ENCODE peak calls at places on chromosome 22, in ten cellular contexts. K, V, H, U, O, T, Q, W, D and L are unnamed samples.

GRCh38 chr22:31748490-31748889 is 1.4 kb downstream of the PRR14L start:
- DNase-seq in V (no peak), O (no peak), H (no peak), D (no peak), U (peak; percentile 38), T (no peak), Q (no peak), W (peak; percentile 32), K (no peak), L (no peak)

GRCh38 chr22:27099896-27100295 is 442.5 kb downstream of the MIAT start:
- DNase-seq in T (no peak), H (no peak), V (no peak), K (no peak), O (no peak), Q (no peak), D (no peak), U (no peak), W (peak; percentile 67), L (no peak)

GRCh38 chr22:30485362-30485988 is 13.7 kb upstream of the SEC14L3 start:
- DNase-seq in U (peak; percentile 65), V (peak; percentile 91), K (peak; percentile 75), T (peak; percentile 48), O (peak; percentile 33), Q (peak; percentile 82), D (peak; percentile 65), W (peak; percentile 76), H (peak; percentile 68), L (peak; percentile 11)

GRCh38 chr22:31892080-31892433 is 52.3 kb upstream of the YWHAH start:
- DNase-seq in Q (no peak), W (no peak), T (no peak), V (no peak), U (no peak), O (no peak), K (no peak), H (no peak), D (no peak), L (no peak)

GRCh38 chr22:25628494-25628893 is 64.0 kb downstream of the GRK3 start:
- DNase-seq in D (no peak), H (no peak), K (no peak), W (no peak), V (no peak), O (no peak), Q (no peak), T (no peak), U (no peak), L (no peak)

GRCh38 chr22:47787501-47788227 is 1025.2 kb downstream of the TBC1D22A start:
- DNase-seq in H (no peak), T (no peak), O (no peak), K (no peak), D (no peak), U (no peak), V (peak; percentile 13), W (no peak), Q (no peak), L (no peak)

GRCh38 chr22:42869463-42869862 is 12.4 kb upstream of the ARFGAP3 start:
- DNase-seq in W (no peak), V (no peak), O (no peak), Q (no peak), H (no peak), T (no peak), U (no peak), K (no peak), D (no peak), L (no peak)

GRCh38 chr22:29833392-29833949 is 4.6 kb downstream of the ASCC2 start:
- DNase-seq in D (no peak), H (no peak), V (no peak), U (no peak), O (no peak), Q (no peak), K (no peak), W (no peak), T (no peak), L (no peak)

GRCh38 chr22:36324414-36324813 is 63.4 kb downstream of the MYH9 start:
- DNase-seq in W (no peak), D (no peak), Q (no peak), V (no peak), T (no peak), K (no peak), O (no peak), U (peak; percentile 46), H (no peak), L (no peak)

GRCh38 chr22:33569547-33569946 is 350.7 kb downstream of the LARGE1 start:
- DNase-seq in H (no peak), T (no peak), V (peak; percentile 53), W (no peak), O (peak; percentile 50), Q (no peak), U (no peak), K (no peak), D (no peak), L (no peak)

GRCh38 chr22:33917744-33918406 is 2.4 kb downstream of the LARGE1 start:
- DNase-seq in Q (peak; percentile 48), W (peak; percentile 64), K (no peak), U (peak; percentile 40), V (peak; percentile 62), T (peak; percentile 53), H (no peak), D (no peak), O (no peak), L (no peak)

GRCh38 chr22:30048711-30049110 is 31.6 kb upstream of the HORMAD2 start:
- DNase-seq in V (no peak), K (no peak), Q (no peak), H (no peak), W (no peak), U (no peak), T (no peak), O (no peak), D (no peak), L (no peak)

GRCh38 chr22:26956346-26956745 is 299.0 kb downstream of the MIAT start:
- DNase-seq in D (no peak), H (no peak), K (no peak), W (no peak), Q (no peak), U (no peak), V (no peak), T (no peak), O (no peak), L (no peak)

GRCh38 chr22:28025333-28025732 is 106.3 kb upstream of the PITPNB start:
- DNase-seq in D (no peak), Q (no peak), U (no peak), K (no peak), V (no peak), H (peak; percentile 2), W (no peak), O (no peak), T (no peak), L (no peak)

GRCh38 chr22:18952022-18952421 is 15.9 kb upstream of the PRODH start:
- DNase-seq in D (no peak), V (no peak), U (no peak), T (no peak), Q (no peak), W (no peak), O (no peak), H (no peak), K (no peak), L (no peak)

GRCh38 chr22:44088976-44089570 is 65.0 kb downstream of the PARVB start:
- DNase-seq in T (no peak), Q (no peak), H (no peak), K (no peak), U (peak; percentile 88), W (no peak), V (no peak), O (no peak), D (no peak), L (peak; percentile 40)

GRCh38 chr22:43230983-43231723 is 44.2 kb upstream of the TTLL12 start:
- DNase-seq in W (peak; percentile 89), O (peak; percentile 55), V (peak; percentile 97), D (peak; percentile 76), H (peak; percentile 55), U (peak; percentile 61), Q (peak; percentile 89), T (peak; percentile 38), K (peak; percentile 73), L (peak; percentile 9)

GRCh38 chr22:23241562-23242472 is 61.5 kb downstream of the BCR start:
- DNase-seq in V (no peak), K (no peak), O (no peak), W (no peak), Q (no peak), D (no peak), U (no peak), T (no peak), H (no peak), L (no peak)
- H3K9ac ChIP-seq in V (peak overlapping the region; percentile 54), K (no peak overlapping the region), O (peak overlapping the region; percentile 72), W (no peak overlapping the region), Q (no peak overlapping the region), D (no peak overlapping the region), U (no peak overlapping the region), T (no peak overlapping the region), H (no peak overlapping the region), L (no peak overlapping the region)

DNA sequence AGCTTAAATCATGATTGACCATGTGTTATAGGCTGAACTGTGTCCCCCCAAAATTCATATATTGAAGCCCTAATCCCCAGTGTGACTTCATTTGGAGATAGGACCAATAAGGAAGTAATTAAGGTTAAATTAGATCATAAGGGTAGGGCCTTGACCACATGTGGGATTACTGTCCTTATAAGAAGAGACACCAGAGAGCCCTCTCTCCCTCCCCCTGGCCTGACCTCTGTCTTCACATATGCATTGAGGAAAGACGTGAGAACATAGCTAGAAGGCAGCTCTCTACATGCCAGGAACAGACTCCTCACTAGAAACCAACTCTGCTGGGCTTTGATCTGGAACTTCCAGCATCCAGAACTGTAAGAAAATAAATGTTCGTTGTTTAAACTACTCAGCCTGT is 13.6 kb upstream of the NUP50 start:
- DNase-seq in O (no peak), H (no peak), U (no peak), T (no peak), Q (no peak), W (no peak), D (no peak), V (no peak), K (no peak), L (no peak)
- H3K9ac ChIP-seq in O (no peak overlapping the region), H (no peak overlapping the region), U (no peak overlapping the region), T (no peak overlapping the region), Q (no peak overlapping the region), W (no peak overlapping the region), D (no peak overlapping the region), V (no peak overlapping the region), K (no peak overlapping the region), L (no peak overlapping the region)

GRCh38 chr22:41863472-41863871 is 30.6 kb downstream of the SREBF2 start:
- DNase-seq in K (no peak), W (no peak), O (no peak), U (no peak), Q (no peak), T (peak; percentile 80), H (no peak), D (peak; percentile 91), V (no peak), L (no peak)
- H3K9ac ChIP-seq in K (no peak overlapping the region), W (no peak overlapping the region), O (no peak overlapping the region), U (no peak overlapping the region), Q (no peak overlapping the region), T (no peak overlapping the region), H (no peak overlapping the region), D (no peak overlapping the region), V (no peak overlapping the region), L (no peak overlapping the region)

GRCh38 chr22:39997939-39998726 is 3.4 kb downstream of the FAM83F start:
- DNase-seq in Q (peak; percentile 85), K (no peak), H (peak; percentile 88), O (peak; percentile 57), U (no peak), W (peak; percentile 70), V (peak; percentile 83), T (no peak), D (peak; percentile 37), L (no peak)
- H3K9ac ChIP-seq in Q (no peak overlapping the region), K (no peak overlapping the region), H (no peak overlapping the region), O (no peak overlapping the region), U (no peak overlapping the region), W (no peak overlapping the region), V (peak overlapping the region; percentile 39), T (no peak overlapping the region), D (no peak overlapping the region), L (peak overlapping the region; percentile 92)